ENCODE peak calls at places on chromosomes 11 and 22, in six cellular contexts. V is tibial nerve, Q is transverse colon, E is mucosa of descending colon, B is tibial artery, I is left lung. D is an unnamed sample. For H3K36me3, the result is how much of the 10 kb centered on the place peaks cover.

GRCh38 chr11:110434952-110435779 is 5.4 kb downstream of the FDX1 start:
- DNase-seq in Q (peak), V (no peak), B (no peak), I (no peak), E (no peak), D (peak)

GRCh38 chr11:35424157-35424945 is 5.0 kb upstream of the SLC1A2 start:
- DNase-seq in I (no peak), Q (no peak), E (no peak), B (no peak), V (no peak), D (no peak)

GRCh38 chr22:38017272-38017920 is 33.0 kb upstream of the SOX10 start:
- DNase-seq in Q (peak), E (peak), I (peak), V (peak), B (peak), D (no peak)

GRCh38 chr11:113884361-113884836 is 9.0 kb upstream of the USP28 start:
- DNase-seq in I (no peak), B (no peak), E (no peak), Q (no peak), V (no peak), D (no peak)

GRCh38 chr11:57474017-57474750 is 13.9 kb downstream of the RTN4RL2 start:
- DNase-seq in I (no peak), E (peak), Q (no peak), B (no peak), V (no peak), D (no peak)

GRCh38 chr11:2590951-2591754 is 108.6 kb downstream of the KCNQ1OT1 start:
- DNase-seq in I (peak), V (no peak), Q (no peak), E (peak), B (no peak), D (no peak)

GRCh38 chr11:19187101-19187500 is 14.7 kb downstream of the CSRP3 start:
- DNase-seq in V (no peak), I (no peak), B (no peak), E (no peak), Q (no peak), D (no peak)

GRCh38 chr11:126487711-126488110 is 132.2 kb downstream of the ST3GAL4 start:
- DNase-seq in E (no peak), V (no peak), I (no peak), B (no peak), Q (no peak), D (no peak)

GRCh38 chr11:68683952-68684384 is 376 bp upstream of the GAL start:
- DNase-seq in E (no peak), I (no peak), B (no peak), Q (no peak), V (no peak), D (no peak)
- H3K36me3 ChIP-seq in E (under half), I (under half), B (under half), Q (under half), V (under half), D (under half)

DNA sequence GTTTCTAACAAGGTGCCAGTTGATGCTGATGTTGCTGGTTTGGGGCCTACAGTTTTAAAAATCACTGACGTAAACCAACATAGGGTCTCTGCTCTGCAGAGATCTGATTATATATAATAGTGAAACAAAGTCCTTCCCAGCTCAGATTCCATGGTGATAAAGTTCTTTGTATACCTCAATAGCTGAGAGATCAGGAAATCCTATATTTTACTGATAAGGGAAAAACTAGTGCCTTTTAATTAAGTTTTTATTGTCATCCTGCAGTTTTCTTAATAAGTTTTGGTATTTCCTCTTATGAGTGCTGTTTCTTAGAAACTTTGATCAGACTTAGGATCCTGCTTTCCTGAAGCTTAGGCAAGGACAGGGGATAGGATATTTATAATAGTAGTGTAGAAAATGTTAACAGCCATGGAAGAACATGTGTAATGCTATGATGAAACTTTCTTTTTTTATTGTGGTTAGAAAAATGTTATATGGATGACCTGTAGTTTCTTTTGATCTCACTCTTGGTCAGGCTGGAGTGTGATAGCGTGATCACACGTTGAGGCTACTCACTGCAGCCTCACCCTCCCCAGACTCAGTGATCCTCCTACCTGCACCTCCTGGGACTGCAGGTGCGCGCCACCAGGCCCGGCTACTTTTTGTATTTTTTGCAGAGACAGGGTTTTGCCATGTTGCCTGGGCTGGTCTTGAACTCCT is 14.1 kb downstream of the CAPRIN1 start:
- DNase-seq in V (no peak), B (no peak), I (no peak), E (no peak), Q (no peak), D (no peak)
- H3K36me3 ChIP-seq in V (under half), B (under half), I (under half), E (under half), Q (under half), D (under half)

DNA sequence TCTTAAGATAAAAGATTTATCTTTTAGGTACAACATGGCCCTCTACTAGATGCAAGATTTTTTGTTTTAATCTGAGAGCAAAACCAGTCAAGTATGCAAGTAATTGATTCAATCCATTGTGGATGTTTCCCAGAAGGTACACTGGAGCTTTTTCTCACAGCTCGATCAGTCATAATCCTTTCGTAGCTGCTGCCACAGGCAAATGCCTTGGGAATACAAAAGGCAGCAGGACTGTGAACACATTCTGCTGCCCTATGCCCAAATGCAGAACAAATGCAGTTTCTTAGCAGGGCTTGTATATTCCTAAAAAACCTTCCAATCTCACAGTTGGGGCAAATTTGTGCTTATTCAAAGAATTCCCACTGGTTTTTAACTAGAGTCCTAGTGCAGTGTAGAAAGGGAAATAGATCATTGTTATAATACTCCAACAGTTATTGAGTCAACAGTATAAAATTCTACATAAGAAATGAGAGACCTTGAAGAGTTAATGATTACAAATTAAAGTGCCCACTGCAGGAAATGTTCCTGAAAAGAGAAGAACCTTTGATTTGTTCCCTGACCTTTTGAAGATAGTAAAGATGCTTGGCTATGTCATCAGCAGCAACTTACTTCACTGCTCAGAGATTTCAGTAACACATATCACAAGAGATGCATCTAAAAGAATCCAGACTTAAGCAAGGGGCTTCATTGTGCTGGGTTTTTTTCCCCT is 14.1 kb downstream of the LPXN start:
- DNase-seq in Q (no peak), B (no peak), I (no peak), E (no peak), V (no peak), D (no peak)
- H3K36me3 ChIP-seq in Q (under half), B (under half), I (under half), E (under half), V (under half), D (under half)

DNA sequence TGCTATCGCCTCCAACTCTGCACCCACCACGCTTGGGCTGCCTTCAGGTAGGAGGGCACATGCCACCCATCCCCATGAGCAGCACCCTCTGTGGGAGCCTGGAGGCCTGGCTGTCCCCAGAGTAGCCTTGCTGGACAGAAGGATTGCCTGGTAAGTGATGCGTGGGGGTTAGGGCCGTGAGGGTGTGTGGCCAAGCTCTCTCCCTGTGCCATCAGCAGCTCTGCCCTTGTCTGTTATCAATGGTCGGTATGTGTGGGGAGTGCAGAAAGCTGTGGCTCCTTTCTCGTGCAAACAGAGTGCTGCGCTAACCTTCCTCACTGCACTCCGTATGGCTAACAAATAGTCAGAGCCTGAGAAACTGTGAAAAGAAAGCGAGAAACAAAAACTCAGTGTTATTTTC is 432.0 kb downstream of the NTM start:
- DNase-seq in Q (no peak), V (no peak), I (no peak), E (no peak), B (no peak), D (no peak)
- H3K36me3 ChIP-seq in Q (under half), V (under half), I (under half), E (under half), B (under half), D (under half)

DNA sequence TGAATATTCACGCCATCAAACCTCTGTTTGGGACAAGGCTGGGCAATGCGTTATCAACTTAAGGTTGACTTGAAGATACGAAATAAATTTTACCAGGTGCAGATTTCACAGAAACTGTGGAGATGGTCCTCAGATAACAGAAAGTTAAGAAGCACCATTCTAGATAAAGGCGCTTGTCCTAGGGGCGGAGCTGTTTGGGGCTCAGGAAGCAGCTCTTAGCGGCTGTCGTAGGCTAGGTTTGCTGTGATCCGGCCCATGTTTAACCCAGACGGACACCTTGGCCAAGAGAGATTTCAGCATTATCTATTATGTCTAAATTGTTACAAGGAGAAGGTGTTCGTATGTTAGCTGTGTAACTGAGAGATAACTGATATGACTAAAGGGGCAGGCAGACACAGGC is 25.6 kb downstream of the TPCN2 start:
- DNase-seq in Q (no peak), I (no peak), E (no peak), V (no peak), B (no peak), D (no peak)
- H3K36me3 ChIP-seq in Q (under half), I (under half), E (under half), V (under half), B (half or more), D (under half)

GRCh38 chr11:12668166-12668565 is 6.1 kb upstream of the TEAD1 start:
- DNase-seq in Q (no peak), I (no peak), B (no peak), V (no peak), E (no peak), D (no peak)

GRCh38 chr11:12664410-12664809 is 9.8 kb upstream of the TEAD1 start:
- DNase-seq in B (no peak), Q (no peak), E (no peak), V (no peak), I (no peak), D (no peak)

GRCh38 chr11:12669930-12670329 is 4.3 kb upstream of the TEAD1 start:
- DNase-seq in I (no peak), V (no peak), E (no peak), Q (no peak), B (no peak), D (no peak)

GRCh38 chr11:12667646-12668045 is 6.6 kb upstream of the TEAD1 start:
- DNase-seq in V (no peak), I (no peak), E (no peak), Q (no peak), B (no peak), D (no peak)

DNA sequence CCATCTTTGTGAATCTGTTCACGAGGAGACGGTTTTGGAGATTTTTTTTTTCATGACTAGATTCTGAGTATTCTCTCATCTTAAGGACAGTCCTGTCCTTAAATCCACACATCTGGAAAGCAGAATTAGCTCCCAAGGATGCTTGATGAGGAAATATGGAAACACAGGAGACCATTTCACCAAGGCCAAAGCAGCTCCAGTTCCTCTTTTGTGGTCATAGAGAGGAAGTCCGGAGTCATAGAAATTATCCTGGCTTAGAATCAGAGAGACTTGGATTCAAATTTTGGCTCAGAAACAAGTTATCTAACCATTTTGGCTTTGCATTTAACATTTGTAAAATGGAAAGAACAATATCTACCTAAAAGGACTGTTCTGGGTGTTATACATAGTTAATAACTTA is 7.3 kb upstream of the TEAD1 start:
- DNase-seq in Q (no peak), B (no peak), E (no peak), I (no peak), V (no peak), D (no peak)
- H3K36me3 ChIP-seq in Q (under half), B (under half), E (under half), I (under half), V (under half), D (under half)